ENCODE peak calls at places on chromosomes 6 and 20, in eight cellular contexts. F is stimulated activated CD4-positive, alpha-beta T cell treated with anti-CD3 and anti-CD28 coated beads, Interleukin-2, amount 100 ng/mL, for 4 hours; G is stimulated activated CD8-positive, alpha-beta memory T cell treated with anti-CD3 and anti-CD28 coated beads, Interleukin-15, amount 100 ng/mL, for 48 hours; I is ACHN; L is head of caudate nucleus; B is left lung; U is fibroblast of lung; E is sigmoid colon. X is an unnamed sample.

GRCh38 chr6:36319436-36319762 is 17.3 kb downstream of the BNIP5 start:
- DNase-seq in B (no peak), U (no peak), E (no peak), G (no peak), F (no peak), I (no peak), L (no peak), X (no peak)

GRCh38 chr20:45154183-45154582 is 20.5 kb upstream of the PI3 start:
- DNase-seq in G (no peak), U (peak), B (no peak), E (no peak), F (no peak), I (no peak), L (no peak), X (no peak)

GRCh38 chr6:145380186-145380585 is 355.1 kb downstream of the EPM2A start:
- DNase-seq in G (no peak), L (no peak), U (peak), B (no peak), E (no peak), I (no peak), F (no peak), X (no peak)

GRCh38 chr20:22909436-22909835 is 125.7 kb upstream of the SSTR4 start:
- DNase-seq in I (no peak), U (no peak), L (no peak), G (no peak), B (no peak), F (no peak), E (no peak), X (no peak)

GRCh38 chr6:92777146-92777740 is 642.1 kb downstream of the EPHA7 start:
- DNase-seq in E (no peak), L (no peak), F (no peak), G (no peak), B (no peak), U (peak), I (peak), X (no peak)

GRCh38 chr6:109058620-109059019 is 36.0 kb downstream of the SESN1 start:
- DNase-seq in B (no peak), I (no peak), E (no peak), F (no peak), G (no peak), L (no peak), U (no peak), X (no peak)

GRCh38 chr20:341682-342081 is 5.2 kb upstream of the NRSN2 start:
- DNase-seq in B (no peak), F (no peak), U (peak), G (peak), I (peak), E (no peak), L (no peak), X (no peak)

GRCh38 chr6:71982385-71982784 is 96.0 kb downstream of the RIMS1 start:
- DNase-seq in I (no peak), E (no peak), B (no peak), F (no peak), G (no peak), L (no peak), U (no peak), X (no peak)

GRCh38 chr6:125585470-125585869 is 164.0 kb upstream of the HEY2 start:
- DNase-seq in E (no peak), F (no peak), G (no peak), B (no peak), I (no peak), L (no peak), U (no peak), X (no peak)

GRCh38 chr20:19849341-19850189 is 91.5 kb downstream of the RIN2 start:
- DNase-seq in L (peak), U (peak), F (no peak), E (no peak), B (no peak), G (no peak), I (no peak), X (peak)

GRCh38 chr6:125041740-125042459 is 79.7 kb downstream of the RNF217 start:
- DNase-seq in F (no peak), L (no peak), B (no peak), G (no peak), U (peak), E (no peak), I (no peak), X (no peak)

GRCh38 chr20:3580412-3580811 is 82.8 kb downstream of the GFRA4 start:
- DNase-seq in F (no peak), U (no peak), I (no peak), E (no peak), L (no peak), G (no peak), B (no peak), X (no peak)

GRCh38 chr20:62361799-62362589 is 5.1 kb downstream of the LAMA5 start:
- DNase-seq in L (no peak), E (peak), G (no peak), B (peak), U (no peak), F (no peak), I (no peak), X (no peak)

GRCh38 chr6:96725276-96725675 is 112.0 kb downstream of the GPR63 start:
- DNase-seq in E (no peak), B (no peak), I (no peak), L (no peak), U (no peak), F (no peak), G (no peak), X (no peak)

GRCh38 chr6:83613378-83613777 is 95.5 kb downstream of the SNAP91 start:
- DNase-seq in B (no peak), E (no peak), G (no peak), U (no peak), I (no peak), L (no peak), F (no peak), X (no peak)